ENCODE peak calls at places on chromosomes 4 and X, in five cellular contexts. G, B, O, D and W are unnamed samples.

GRCh38 chrX:27132851-27133250 is 330.3 kb downstream of the PPP4R3C start:
- DNase-seq in G (peak), O (no peak), B (peak), D (no peak), W (no peak)

GRCh38 chr4:67674098-67674497 is 26.9 kb downstream of the UBA6 start:
- DNase-seq in D (no peak), G (no peak), O (no peak), B (peak), W (no peak)

GRCh38 chrX:69307736-69308135 is 142.5 kb upstream of the PJA1 start:
- DNase-seq in G (no peak), B (no peak), D (no peak), O (no peak), W (no peak)

GRCh38 chr4:65968873-65969272 is 298.6 kb upstream of the EPHA5 start:
- DNase-seq in B (peak), O (no peak), G (no peak), D (no peak), W (no peak)

GRCh38 chrX:27444093-27444908 is 18.8 kb downstream of the PPP4R3C start:
- DNase-seq in D (no peak), O (no peak), B (no peak), G (no peak), W (no peak)

GRCh38 chr4:147525494-147526271 is 44.8 kb downstream of the EDNRA start:
- DNase-seq in D (no peak), B (no peak), G (no peak), O (no peak), W (no peak)

GRCh38 chr4:80240976-80241375 is 25.5 kb upstream of the FGF5 start:
- DNase-seq in B (peak), G (peak), D (no peak), O (no peak), W (peak)

GRCh38 chr4:152778656-152779512 is 646 bp downstream of the TIGD4 start:
- DNase-seq in B (no peak), D (no peak), G (peak), O (peak), W (peak)

GRCh38 chrX:69216446-69216845 is 51.2 kb upstream of the PJA1 start:
- DNase-seq in D (no peak), B (no peak), G (no peak), O (no peak), W (no peak)

GRCh38 chr4:74267998-74268606 is 40.2 kb upstream of the EPGN start:
- DNase-seq in O (peak), B (peak), G (peak), D (no peak), W (peak)

GRCh38 chr4:185839770-185840169 is 27.8 kb upstream of the SORBS2 start:
- DNase-seq in D (no peak), G (no peak), O (no peak), B (peak), W (no peak)

GRCh38 chr4:168634276-168634802 is 137.5 kb downstream of the PALLD start:
- DNase-seq in G (peak), D (no peak), O (peak), B (peak), W (peak)

GRCh38 chr4:78336093-78336943 is 215.3 kb upstream of the ANXA3 start:
- DNase-seq in O (no peak), G (no peak), B (peak), D (no peak), W (no peak)

GRCh38 chr4:75289843-75290616 is 224.2 kb downstream of the RCHY1 start:
- DNase-seq in O (peak), B (peak), G (no peak), D (no peak), W (peak)

GRCh38 chr4:39151120-39151713 is 31.1 kb upstream of the WDR19 start:
- DNase-seq in D (no peak), G (no peak), B (peak), O (no peak), W (peak)

GRCh38 chr4:102356562-102357202 is 11.4 kb upstream of the SLC39A8 start:
- DNase-seq in D (no peak), O (no peak), G (no peak), B (no peak), W (no peak)

GRCh38 chr4:87092389-87093141 is 127.9 kb downstream of the KLHL8 start:
- DNase-seq in G (peak), B (peak), O (peak), D (no peak), W (peak)

GRCh38 chr4:71147261-71147660 is 153.8 kb downstream of the DCK start:
- DNase-seq in B (peak), G (no peak), O (no peak), D (no peak), W (no peak)

GRCh38 chrX:13007519-13008188 is 32.7 kb downstream of the TMSB4X start:
- DNase-seq in D (no peak), G (no peak), B (peak), O (no peak), W (peak)

GRCh38 chr4:145298885-145299284 is 118.5 kb upstream of the OTUD4 start:
- DNase-seq in B (no peak), O (no peak), G (no peak), D (no peak), W (no peak)

GRCh38 chrX:111519215-111519614 is 7.8 kb downstream of the SERTM2 start:
- DNase-seq in D (no peak), G (no peak), O (no peak), B (peak), W (no peak)

GRCh38 chr4:39045791-39046221 is 13.6 kb upstream of the TMEM156 start:
- DNase-seq in D (no peak), B (peak), O (no peak), G (no peak), W (peak)

GRCh38 chrX:71652405-71652804 is 14.9 kb upstream of the LOC101059915 start:
- DNase-seq in B (peak), G (peak), D (peak), O (peak), W (peak)

GRCh38 chr4:123672987-123673386 is 276.4 kb downstream of the SPRY1 start:
- DNase-seq in O (no peak), G (no peak), B (peak), D (no peak), W (peak)

GRCh38 chr4:98539299-98539698 is 119.1 kb downstream of the TSPAN5 start:
- DNase-seq in O (no peak), G (no peak), D (no peak), B (peak), W (no peak)

GRCh38 chr4:182569561-182569960 is 326.4 kb downstream of the TENM3 start:
- DNase-seq in G (no peak), D (no peak), O (no peak), B (no peak), W (no peak)

GRCh38 chr4:78749258-78749971 is 26.7 kb upstream of the BMP2K start:
- DNase-seq in O (no peak), G (no peak), D (no peak), B (no peak), W (no peak)